ENCODE peak calls at places on chromosome 16, in nine cellular contexts. One of them, this sample, is unnamed. For H3K4me1 and H3K9me3, the result is how much of the 10 kb centered on the place peaks cover.

GRCh38 chr16:89534147-89534788 is 26.1 kb downstream of the SPG7 start:
- DNase-seq in H1: no peak
- DNase-seq in HCT116: no peak
- DNase-seq in kidney: no peak
- DNase-seq in mammary epithelial cell: no peak
- DNase-seq in astrocyte: no peak
- DNase-seq in IMR-90: no peak
- DNase-seq in neuronal stem cell: no peak
- DNase-seq in neural progenitor cell: no peak
- DNase-seq in this sample: peak

GRCh38 chr16:89552329-89552728 is 8.2 kb upstream of the RPL13 start:
- DNase-seq in H1: no peak
- DNase-seq in HCT116: no peak
- DNase-seq in kidney: no peak
- DNase-seq in mammary epithelial cell: no peak
- DNase-seq in astrocyte: no peak
- DNase-seq in IMR-90: no peak
- DNase-seq in neuronal stem cell: no peak
- DNase-seq in neural progenitor cell: no peak
- DNase-seq in this sample: no peak

GRCh38 chr16:4098496-4098895 is 17.7 kb downstream of the ADCY9 start:
- DNase-seq in H1: no peak
- DNase-seq in HCT116: no peak
- DNase-seq in kidney: no peak
- DNase-seq in mammary epithelial cell: no peak
- DNase-seq in astrocyte: no peak
- DNase-seq in IMR-90: peak
- DNase-seq in neuronal stem cell: no peak
- DNase-seq in neural progenitor cell: no peak
- DNase-seq in this sample: peak

GRCh38 chr16:12347365-12347764 is 370.8 kb downstream of the SNX29 start:
- DNase-seq in H1: no peak
- DNase-seq in HCT116: no peak
- DNase-seq in kidney: no peak
- DNase-seq in mammary epithelial cell: no peak
- DNase-seq in astrocyte: no peak
- DNase-seq in IMR-90: no peak
- DNase-seq in neuronal stem cell: no peak
- DNase-seq in neural progenitor cell: no peak
- DNase-seq in this sample: no peak

GRCh38 chr16:81238296-81239011 is at the start of gene BCO1:
- DNase-seq in H1: no peak
- DNase-seq in HCT116: no peak
- DNase-seq in kidney: no peak
- DNase-seq in mammary epithelial cell: peak
- DNase-seq in astrocyte: peak
- DNase-seq in IMR-90: peak
- DNase-seq in neuronal stem cell: peak
- DNase-seq in neural progenitor cell: peak
- DNase-seq in this sample: peak

GRCh38 chr16:1167276-1168107 is 14.6 kb downstream of the CACNA1H start:
- DNase-seq in H1: no peak
- DNase-seq in HCT116: no peak
- DNase-seq in kidney: peak
- DNase-seq in mammary epithelial cell: no peak
- DNase-seq in astrocyte: peak
- DNase-seq in IMR-90: no peak
- DNase-seq in neuronal stem cell: peak
- DNase-seq in neural progenitor cell: peak
- DNase-seq in this sample: no peak

GRCh38 chr16:30526137-30526822 is at the start of gene ZNF768:
- DNase-seq in H1: peak
- DNase-seq in HCT116: no peak
- DNase-seq in kidney: peak
- DNase-seq in mammary epithelial cell: peak
- DNase-seq in astrocyte: no peak
- DNase-seq in IMR-90: no peak
- DNase-seq in neuronal stem cell: peak
- DNase-seq in neural progenitor cell: peak
- DNase-seq in this sample: peak

GRCh38 chr16:58197314-58198012 is 443 bp downstream of the CSNK2A2 start:
- DNase-seq in H1: peak
- DNase-seq in HCT116: no peak
- DNase-seq in kidney: no peak
- DNase-seq in mammary epithelial cell: no peak
- DNase-seq in astrocyte: no peak
- DNase-seq in IMR-90: no peak
- DNase-seq in neuronal stem cell: peak
- DNase-seq in neural progenitor cell: peak
- DNase-seq in this sample: peak

GRCh38 chr16:22220076-22220453 is 14.0 kb downstream of the EEF2K start:
- DNase-seq in H1: no peak
- DNase-seq in HCT116: no peak
- DNase-seq in kidney: peak
- DNase-seq in mammary epithelial cell: no peak
- DNase-seq in astrocyte: no peak
- DNase-seq in IMR-90: peak
- DNase-seq in neuronal stem cell: no peak
- DNase-seq in neural progenitor cell: no peak
- DNase-seq in this sample: no peak

GRCh38 chr16:52074133-52074532 is 472.8 kb downstream of the TOX3 start:
- DNase-seq in H1: no peak
- DNase-seq in HCT116: no peak
- DNase-seq in kidney: no peak
- DNase-seq in mammary epithelial cell: no peak
- DNase-seq in astrocyte: no peak
- DNase-seq in IMR-90: no peak
- DNase-seq in neuronal stem cell: no peak
- DNase-seq in neural progenitor cell: no peak
- DNase-seq in this sample: no peak

GRCh38 chr16:1153480-1154160 is 714 bp downstream of the CACNA1H start:
- DNase-seq in H1: no peak
- DNase-seq in HCT116: no peak
- DNase-seq in kidney: no peak
- DNase-seq in mammary epithelial cell: no peak
- DNase-seq in astrocyte: no peak
- DNase-seq in IMR-90: no peak
- DNase-seq in neuronal stem cell: no peak
- DNase-seq in neural progenitor cell: peak
- DNase-seq in this sample: peak

GRCh38 chr16:88705076-88705684 is 1.0 kb downstream of the RNF166 start:
- DNase-seq in H1: no peak
- DNase-seq in HCT116: no peak
- DNase-seq in kidney: no peak
- DNase-seq in mammary epithelial cell: no peak
- DNase-seq in astrocyte: peak
- DNase-seq in IMR-90: peak
- DNase-seq in neuronal stem cell: no peak
- DNase-seq in neural progenitor cell: no peak
- DNase-seq in this sample: peak

GRCh38 chr16:72210571-72210970 is 38.6 kb upstream of the PMFBP1 start:
- DNase-seq in H1: no peak
- DNase-seq in HCT116: no peak
- DNase-seq in kidney: no peak
- DNase-seq in mammary epithelial cell: no peak
- DNase-seq in astrocyte: no peak
- DNase-seq in IMR-90: no peak
- DNase-seq in neuronal stem cell: no peak
- DNase-seq in neural progenitor cell: no peak
- DNase-seq in this sample: no peak

GRCh38 chr16:54199486-54200160 is 87.0 kb downstream of the IRX3 start:
- DNase-seq in H1: no peak
- DNase-seq in HCT116: no peak
- DNase-seq in kidney: no peak
- DNase-seq in mammary epithelial cell: no peak
- DNase-seq in astrocyte: no peak
- DNase-seq in IMR-90: no peak
- DNase-seq in neuronal stem cell: no peak
- DNase-seq in neural progenitor cell: no peak
- DNase-seq in this sample: no peak

GRCh38 chr16:535446-536405 is 8.2 kb downstream of the CAPN15 start:
- DNase-seq in H1: no peak
- DNase-seq in HCT116: peak
- DNase-seq in kidney: no peak
- DNase-seq in mammary epithelial cell: peak
- DNase-seq in astrocyte: peak
- DNase-seq in IMR-90: peak
- DNase-seq in neuronal stem cell: no peak
- DNase-seq in neural progenitor cell: no peak
- DNase-seq in this sample: peak

GRCh38 chr16:8355714-8356113 is 234.6 kb downstream of the TMEM114 start:
- DNase-seq in H1: no peak
- DNase-seq in HCT116: no peak
- DNase-seq in kidney: no peak
- DNase-seq in mammary epithelial cell: no peak
- DNase-seq in astrocyte: no peak
- DNase-seq in IMR-90: no peak
- DNase-seq in neuronal stem cell: no peak
- DNase-seq in neural progenitor cell: peak
- DNase-seq in this sample: no peak

DNA sequence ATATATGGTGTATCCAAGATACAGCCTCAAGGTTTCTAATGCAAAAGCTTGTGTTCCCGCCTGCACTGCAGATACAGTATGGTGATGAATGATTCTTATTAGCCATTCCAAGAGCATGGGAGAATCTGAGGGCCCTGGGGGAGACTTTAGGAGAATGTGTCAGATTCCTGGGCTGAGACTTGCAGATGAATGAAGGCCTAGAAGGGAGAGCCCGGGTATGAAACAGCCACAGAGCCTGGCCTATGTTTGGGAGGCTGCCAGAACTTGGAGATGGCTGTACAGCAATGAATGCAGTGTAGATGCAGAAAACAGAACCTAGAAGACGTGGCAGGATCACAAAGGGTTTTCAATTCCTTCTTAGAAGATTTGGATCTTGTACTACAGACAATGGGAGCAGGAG is 510.8 kb downstream of the HAPSTR1 start:
- DNase-seq in H1: no peak
- DNase-seq in HCT116: no peak
- DNase-seq in kidney: no peak
- DNase-seq in mammary epithelial cell: no peak
- DNase-seq in astrocyte: no peak
- DNase-seq in IMR-90: no peak
- DNase-seq in neuronal stem cell: no peak
- DNase-seq in neural progenitor cell: no peak
- DNase-seq in this sample: no peak
- H3K4me1 ChIP-seq in H1: under half
- H3K4me1 ChIP-seq in HCT116: under half
- H3K4me1 ChIP-seq in kidney: under half
- H3K4me1 ChIP-seq in mammary epithelial cell: under half
- H3K4me1 ChIP-seq in astrocyte: under half
- H3K4me1 ChIP-seq in IMR-90: under half
- H3K4me1 ChIP-seq in neuronal stem cell: under half
- H3K4me1 ChIP-seq in neural progenitor cell: under half
- H3K4me1 ChIP-seq in this sample: under half

GRCh38 chr16:84819644-84820304 is at the start of gene CRISPLD2:
- DNase-seq in H1: peak
- DNase-seq in HCT116: peak
- DNase-seq in kidney: peak
- DNase-seq in mammary epithelial cell: peak
- DNase-seq in astrocyte: peak
- DNase-seq in IMR-90: peak
- DNase-seq in neuronal stem cell: peak
- DNase-seq in neural progenitor cell: peak
- DNase-seq in this sample: peak

GRCh38 chr16:84821179-84821578 is 1.4 kb downstream of the CRISPLD2 start:
- DNase-seq in H1: no peak
- DNase-seq in HCT116: no peak
- DNase-seq in kidney: peak
- DNase-seq in mammary epithelial cell: no peak
- DNase-seq in astrocyte: no peak
- DNase-seq in IMR-90: no peak
- DNase-seq in neuronal stem cell: no peak
- DNase-seq in neural progenitor cell: no peak
- DNase-seq in this sample: no peak

GRCh38 chr16:84820305-84820684 is 510 bp downstream of the CRISPLD2 start:
- DNase-seq in H1: no peak
- DNase-seq in HCT116: no peak
- DNase-seq in kidney: no peak
- DNase-seq in mammary epithelial cell: no peak
- DNase-seq in astrocyte: no peak
- DNase-seq in IMR-90: no peak
- DNase-seq in neuronal stem cell: no peak
- DNase-seq in neural progenitor cell: no peak
- DNase-seq in this sample: peak

GRCh38 chr16:84821728-84822676 is 2.2 kb downstream of the CRISPLD2 start:
- DNase-seq in H1: no peak
- DNase-seq in HCT116: no peak
- DNase-seq in kidney: peak
- DNase-seq in mammary epithelial cell: peak
- DNase-seq in astrocyte: no peak
- DNase-seq in IMR-90: no peak
- DNase-seq in neuronal stem cell: no peak
- DNase-seq in neural progenitor cell: no peak
- DNase-seq in this sample: peak

GRCh38 chr16:84820771-84821170 is 986 bp downstream of the CRISPLD2 start:
- DNase-seq in H1: no peak
- DNase-seq in HCT116: no peak
- DNase-seq in kidney: no peak
- DNase-seq in mammary epithelial cell: no peak
- DNase-seq in astrocyte: no peak
- DNase-seq in IMR-90: no peak
- DNase-seq in neuronal stem cell: no peak
- DNase-seq in neural progenitor cell: no peak
- DNase-seq in this sample: no peak
- H3K9ac ChIP-seq in H1: no peak
- H3K9ac ChIP-seq in HCT116: no peak
- H3K9ac ChIP-seq in kidney: no peak
- H3K9ac ChIP-seq in mammary epithelial cell: no peak
- H3K9ac ChIP-seq in astrocyte: peak
- H3K9ac ChIP-seq in IMR-90: peak
- H3K9ac ChIP-seq in neuronal stem cell: no peak
- H3K9ac ChIP-seq in neural progenitor cell: no peak
- H3K9ac ChIP-seq in this sample: peak

GRCh38 chr16:68574479-68574878 is 35.4 kb downstream of the ZFP90 start:
- DNase-seq in H1: no peak
- DNase-seq in HCT116: no peak
- DNase-seq in kidney: no peak
- DNase-seq in mammary epithelial cell: no peak
- DNase-seq in astrocyte: no peak
- DNase-seq in IMR-90: no peak
- DNase-seq in neuronal stem cell: no peak
- DNase-seq in neural progenitor cell: no peak
- DNase-seq in this sample: no peak
- H3K9me3 ChIP-seq in H1: under half
- H3K9me3 ChIP-seq in HCT116: under half
- H3K9me3 ChIP-seq in kidney: under half
- H3K9me3 ChIP-seq in mammary epithelial cell: under half
- H3K9me3 ChIP-seq in astrocyte: under half
- H3K9me3 ChIP-seq in IMR-90: half or more
- H3K9me3 ChIP-seq in neuronal stem cell: under half
- H3K9me3 ChIP-seq in neural progenitor cell: under half
- H3K9me3 ChIP-seq in this sample: half or more

DNA sequence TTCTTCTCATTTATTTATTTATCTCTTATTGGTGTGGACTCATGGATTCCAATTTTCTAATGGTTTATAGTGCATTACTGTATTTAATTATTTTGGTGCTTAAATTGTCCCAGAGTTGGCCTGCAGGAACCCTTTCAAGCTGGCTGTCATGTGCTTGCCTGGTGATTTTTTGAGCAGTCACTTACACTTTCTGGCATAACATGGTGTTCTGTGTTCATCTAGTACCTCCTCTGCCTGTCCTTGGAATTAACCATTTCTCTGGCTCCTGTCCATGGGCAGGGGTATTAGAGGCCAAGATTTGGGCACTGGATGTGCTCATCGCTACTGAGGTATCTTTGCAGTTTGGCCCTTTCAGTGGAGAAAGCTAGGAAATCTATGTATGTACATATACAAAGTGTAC is 67.0 kb downstream of the CLEC16A start:
- DNase-seq in H1: no peak
- DNase-seq in HCT116: no peak
- DNase-seq in kidney: no peak
- DNase-seq in mammary epithelial cell: no peak
- DNase-seq in astrocyte: no peak
- DNase-seq in IMR-90: no peak
- DNase-seq in neuronal stem cell: no peak
- DNase-seq in neural progenitor cell: no peak
- DNase-seq in this sample: no peak
- H3K4me1 ChIP-seq in H1: under half
- H3K4me1 ChIP-seq in HCT116: under half
- H3K4me1 ChIP-seq in kidney: under half
- H3K4me1 ChIP-seq in mammary epithelial cell: under half
- H3K4me1 ChIP-seq in astrocyte: under half
- H3K4me1 ChIP-seq in IMR-90: under half
- H3K4me1 ChIP-seq in neuronal stem cell: under half
- H3K4me1 ChIP-seq in neural progenitor cell: under half
- H3K4me1 ChIP-seq in this sample: under half

This sample was measured in adipocyte.